ENCODE peak calls at places on chromosomes 1 and 21, in seven cellular contexts. F is adrenal gland; S is lower leg skin; Z is cardiac fibroblast; D is CD8-positive, alpha-beta T cell; O is fibroblast of lung; Q is BJ. W is an unnamed sample.
A peak's percentile ranks its signal among the peaks of the same experiment; 100 is the strongest.

GRCh38 chr1:208065862-208066261 is 154.9 kb upstream of the CD34 start:
- DNase-seq in Z (no peak), O (peak; percentile 59), Q (no peak), F (peak; percentile 21), D (no peak), S (no peak), W (no peak)

GRCh38 chr21:40753756-40754155 is 93.2 kb downstream of the DSCAM start:
- DNase-seq in F (no peak), D (no peak), Q (no peak), Z (no peak), O (no peak), S (no peak), W (no peak)

GRCh38 chr1:168550971-168551370 is 7.2 kb upstream of the XCL2 start:
- DNase-seq in Q (no peak), F (no peak), Z (no peak), S (no peak), O (peak; percentile 27), D (no peak), W (no peak)

GRCh38 chr1:178540646-178541045 is 27.7 kb downstream of the TEX35 start:
- DNase-seq in F (no peak), D (no peak), Z (peak; percentile 80), S (no peak), Q (peak; percentile 76), O (peak; percentile 79), W (no peak)

GRCh38 chr1:194322751-194323150 is 1136.3 kb upstream of the B3GALT2 start:
- DNase-seq in S (no peak), D (no peak), F (no peak), O (no peak), Z (no peak), Q (no peak), W (no peak)

GRCh38 chr1:76425104-76425842 is 350.7 kb downstream of the ST6GALNAC3 start:
- DNase-seq in O (no peak), S (no peak), Z (peak; percentile 12), D (no peak), F (no peak), Q (no peak), W (peak; percentile 29)

GRCh38 chr1:8947127-8947691 is 1.5 kb downstream of the CA6 start:
- DNase-seq in O (no peak), Z (peak; percentile 7), F (no peak), Q (no peak), S (no peak), D (no peak), W (no peak)

GRCh38 chr1:206679738-206680211 is 4.9 kb upstream of the MAPKAPK2 start:
- DNase-seq in Q (no peak), O (no peak), S (no peak), D (no peak), Z (no peak), F (no peak), W (peak; percentile 81)

GRCh38 chr1:246215505-246215893 is 291.6 kb downstream of the SMYD3 start:
- DNase-seq in Q (no peak), Z (no peak), F (no peak), O (no peak), S (no peak), D (no peak), W (no peak)

GRCh38 chr1:185644531-185644930 is 89.7 kb upstream of the HMCN1 start:
- DNase-seq in O (peak; percentile 23), F (no peak), S (no peak), Q (no peak), Z (peak; percentile 21), D (no peak), W (no peak)

GRCh38 chr1:107692580-107693345 is 272.2 kb downstream of the VAV3 start:
- DNase-seq in F (no peak), Q (no peak), D (no peak), S (no peak), O (peak; percentile 24), Z (no peak), W (no peak)

GRCh38 chr1:169601096-169601881 is 15.0 kb upstream of the F5 start:
- DNase-seq in F (no peak), Z (peak; percentile 58), O (peak; percentile 25), S (no peak), D (no peak), Q (no peak), W (peak; percentile 27)

GRCh38 chr1:169610110-169610509 is 19.8 kb downstream of the SELP start:
- DNase-seq in D (no peak), S (no peak), F (peak; percentile 5), O (no peak), Z (no peak), Q (no peak), W (no peak)

GRCh38 chr1:169608231-169608630 is 21.7 kb downstream of the SELP start:
- DNase-seq in Z (no peak), O (no peak), S (no peak), D (no peak), Q (no peak), F (no peak), W (no peak)

GRCh38 chr1:169610858-169611257 is 19.1 kb downstream of the SELP start:
- DNase-seq in O (no peak), Z (no peak), D (no peak), Q (no peak), F (no peak), S (no peak), W (no peak)

DNA sequence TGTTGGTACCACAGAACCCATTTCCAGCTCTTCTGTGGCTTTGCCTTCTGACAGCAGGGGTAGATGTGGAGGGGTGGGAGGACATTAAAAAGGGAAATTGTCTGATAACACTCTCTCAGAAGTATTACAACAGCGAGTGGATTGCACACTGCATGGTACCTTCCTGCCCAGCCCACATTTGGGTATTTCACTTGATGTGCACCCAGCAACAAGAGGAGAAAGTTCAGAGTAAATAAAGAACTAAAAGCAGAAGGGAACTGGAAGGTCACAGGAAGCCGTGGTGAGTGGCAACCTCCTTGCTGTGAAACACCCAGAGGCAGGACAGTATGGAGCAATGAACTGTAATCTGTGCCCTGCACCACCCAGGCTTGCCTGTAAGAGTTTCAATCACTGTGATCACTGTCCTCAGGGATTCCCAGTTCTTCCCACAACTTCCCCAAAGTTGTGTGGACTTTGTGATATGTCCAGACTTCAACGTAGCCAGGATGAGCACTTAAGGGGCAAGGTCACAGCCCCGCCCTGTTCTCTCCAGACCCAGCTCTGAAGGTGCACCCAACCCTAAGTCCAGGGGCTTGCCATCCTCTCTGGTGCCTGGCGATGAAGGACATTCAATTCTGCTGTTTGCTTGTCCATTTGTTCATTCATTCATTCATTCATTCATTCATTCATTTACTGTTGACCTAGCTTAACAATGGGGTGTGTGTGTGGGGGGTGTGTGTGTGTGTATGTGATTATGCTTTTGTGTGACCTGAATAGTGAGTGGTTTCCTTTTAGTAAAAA is 18.7 kb upstream of the F5 start:
- DNase-seq in O (no peak), Z (no peak), S (no peak), F (no peak), Q (no peak), D (peak; percentile 13), W (no peak)
- H3K4me3 ChIP-seq in O (no peak overlapping the region), Z (no peak overlapping the region), S (no peak overlapping the region), F (no peak overlapping the region), Q (no peak overlapping the region), D (peak overlapping the region; percentile 13), W (no peak overlapping the region)

GRCh38 chr1:244836135-244836521 is 670 bp downstream of the COX20 start:
- DNase-seq in F (peak; percentile 25), O (peak; percentile 43), D (no peak), Z (peak; percentile 49), S (no peak), Q (no peak), W (no peak)

GRCh38 chr1:244834596-244835275 is 722 bp upstream of the COX20 start:
- DNase-seq in F (peak; percentile 86), S (peak; percentile 87), D (peak; percentile 81), Z (peak; percentile 94), O (peak; percentile 90), Q (peak; percentile 72), W (peak; percentile 95)

GRCh38 chr1:244836598-244836997 is 1.1 kb downstream of the COX20 start:
- DNase-seq in D (no peak), S (no peak), O (no peak), Q (no peak), Z (peak; percentile 26), F (no peak), W (no peak)

GRCh38 chr1:244833734-244834595 is 1.5 kb upstream of the COX20 start:
- DNase-seq in D (peak; percentile 27), O (peak; percentile 84), F (peak; percentile 67), Q (peak; percentile 31), Z (peak; percentile 78), S (peak; percentile 54), W (peak; percentile 50)

DNA sequence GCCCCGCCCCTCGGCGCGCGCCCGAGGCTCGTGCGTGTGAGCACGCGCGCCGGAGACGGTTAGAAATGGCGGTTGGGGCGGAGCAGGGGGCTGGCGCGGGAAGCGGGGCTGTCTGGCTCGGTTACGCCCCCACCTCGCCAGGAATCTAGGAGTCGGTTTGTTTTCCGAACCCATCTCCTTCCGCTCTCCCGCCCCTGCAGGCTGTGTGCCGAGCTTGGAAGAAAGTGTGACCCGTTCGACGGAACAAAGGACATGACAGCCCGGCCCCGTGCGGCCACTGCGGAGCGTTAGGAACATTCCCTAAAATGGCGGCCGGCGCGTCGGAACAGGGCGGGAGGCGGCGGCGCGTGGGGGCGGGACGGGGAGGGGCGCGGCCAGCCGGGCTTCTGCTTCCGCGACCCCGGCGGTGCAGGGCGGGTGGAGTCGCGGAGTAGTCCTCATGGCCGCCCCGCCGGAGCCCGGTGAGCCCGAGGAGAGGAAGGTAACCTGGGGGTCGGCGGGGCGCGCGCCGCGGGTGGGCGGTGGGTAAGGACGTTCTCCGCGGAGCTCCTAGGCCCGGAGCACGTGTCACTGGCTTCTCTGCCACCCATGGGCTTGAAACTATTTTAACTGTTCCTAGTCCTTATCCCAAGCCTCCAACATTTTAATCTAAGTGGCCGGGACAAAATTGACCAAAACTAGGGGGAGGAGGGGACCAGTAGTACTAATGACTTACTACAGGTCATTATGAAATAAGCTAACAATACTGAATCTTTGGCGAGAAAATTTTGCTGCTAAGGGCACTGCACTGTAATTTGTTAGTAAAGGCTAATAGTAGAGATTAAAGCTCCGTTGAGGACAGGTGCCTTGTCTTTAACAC is at the start of gene COX20:
- DNase-seq in Z (peak; percentile 92), S (peak; percentile 87), D (peak; percentile 81), Q (peak; percentile 38), F (peak; percentile 90), O (peak; percentile 87), W (peak; percentile 96)
- TF ChIP-seq CTCF in Z (peak; percentile 1), S (no peak), D (no peak), Q (no peak), F (no peak), O (no peak), W (no peak)

DNA sequence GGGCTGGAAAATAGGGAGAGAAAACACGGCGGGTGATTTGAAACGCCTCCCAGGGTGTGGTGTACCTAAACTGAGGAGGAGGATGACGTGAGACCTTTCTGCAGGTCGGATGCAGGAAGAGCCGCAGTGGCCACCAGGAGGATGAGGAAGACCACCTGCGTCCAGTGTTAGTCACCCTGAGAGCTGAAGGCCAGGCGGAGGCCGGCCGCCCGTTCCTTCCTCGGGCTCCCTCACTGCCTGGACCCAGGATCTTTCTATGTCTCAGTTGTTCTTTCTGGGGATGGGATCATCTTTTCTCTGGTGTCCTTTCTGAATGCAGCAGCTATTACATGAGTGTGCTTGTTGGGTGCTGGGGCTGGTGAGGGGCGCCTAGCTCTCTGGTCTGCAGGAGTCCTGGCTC is 74.7 kb upstream of the COL6A1 start:
- DNase-seq in S (no peak), Q (no peak), D (no peak), Z (no peak), O (no peak), F (no peak), W (no peak)
- H3K4me3 ChIP-seq in S (no peak overlapping the region), Q (no peak overlapping the region), D (no peak overlapping the region), Z (no peak overlapping the region), O (no peak overlapping the region), F (no peak overlapping the region), W (no peak overlapping the region)

DNA sequence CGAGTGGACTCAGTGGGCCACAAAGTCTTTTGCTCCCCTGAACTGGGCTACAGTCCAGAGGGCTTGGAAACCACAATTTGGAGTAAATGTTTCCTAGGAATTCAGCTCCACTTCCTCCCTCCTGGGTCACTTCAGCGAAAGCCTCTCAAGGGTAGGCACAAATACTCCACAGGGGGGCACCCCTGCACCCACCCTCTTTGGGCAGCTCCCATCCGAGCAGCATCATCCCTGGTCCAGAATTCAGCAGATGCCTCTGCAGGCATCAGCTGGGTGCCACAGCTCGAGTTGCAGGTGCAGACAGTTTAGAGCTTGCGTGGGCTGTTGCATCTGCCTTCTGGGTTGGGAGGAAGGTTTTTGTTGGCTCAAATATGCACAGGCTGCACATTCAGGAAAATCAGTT is 25.0 kb downstream of the KANK4 start:
- DNase-seq in S (no peak), Z (no peak), O (peak; percentile 46), F (no peak), D (no peak), Q (no peak), W (no peak)
- TF ChIP-seq CTCF in S (no peak), Z (no peak), O (peak; percentile 11), F (no peak), D (no peak), Q (peak; percentile 27), W (peak; percentile 45)

W was measured in GM06990.